ENCODE peak calls at places on chromosomes 13 and 19, in five cellular contexts. U is right cardiac atrium, K is A549, V is pancreas, T is lower lobe of right lung. A is an unnamed sample.

GRCh38 chr13:50831510-50831909 is 12.0 kb downstream of the DLEU7 start:
- ATAC-seq in U (no peak), K (no peak), V (no peak), T (no peak), A (no peak)

GRCh38 chr19:32627714-32628253 is 46.8 kb downstream of the PDCD5 start:
- ATAC-seq in T (no peak), V (no peak), U (peak; percentile 61), K (peak; percentile 17), A (no peak)

GRCh38 chr13:107650081-107650701 is 565.1 kb downstream of the LIG4 start:
- ATAC-seq in K (no peak), T (peak; percentile 65), U (peak; percentile 70), V (peak; percentile 83), A (no peak)

GRCh38 chr19:48490980-48491792 is 20.4 kb downstream of the LMTK3 start:
- ATAC-seq in T (no peak), U (no peak), V (no peak), K (peak; percentile 10), A (no peak)

GRCh38 chr13:95652244-95652764 is 7.8 kb upstream of the DZIP1 start:
- ATAC-seq in V (peak; percentile 84), K (no peak), U (no peak), T (no peak), A (no peak)

GRCh38 chr19:5983367-5983955 is 5.5 kb upstream of the RANBP3 start:
- ATAC-seq in T (no peak), V (no peak), U (no peak), K (no peak), A (no peak)

GRCh38 chr13:25803626-25804025 is 248.2 kb downstream of the SHISA2 start:
- ATAC-seq in V (no peak), U (no peak), T (peak; percentile 83), K (no peak), A (no peak)

GRCh38 chr13:45337803-45338202 is 3.2 kb downstream of the TPT1 start:
- ATAC-seq in U (no peak), K (no peak), T (no peak), V (no peak), A (no peak)

GRCh38 chr13:95564091-95564490 is 11.6 kb downstream of the CLDN10 start:
- ATAC-seq in T (no peak), V (no peak), K (peak; percentile 71), U (no peak), A (no peak)

GRCh38 chr19:35718345-35719041 is 690 bp downstream of the KMT2B start:
- ATAC-seq in V (no peak), U (no peak), T (no peak), K (peak; percentile 1), A (no peak)

GRCh38 chr13:27789153-27789494 is 3.2 kb upstream of the GSX1 start:
- ATAC-seq in T (no peak), U (no peak), V (no peak), K (no peak), A (no peak)

GRCh38 chr19:30752201-30752600 is 380.0 kb downstream of the ZNF536 start:
- ATAC-seq in T (no peak), V (no peak), U (no peak), K (no peak), A (no peak)

GRCh38 chr13:93227280-93227905 is 786 bp downstream of the GPC6 start:
- ATAC-seq in V (peak; percentile 62), T (peak; percentile 54), K (peak; percentile 59), U (peak; percentile 33), A (no peak)

GRCh38 chr13:36783883-36784282 is 35.1 kb upstream of the RFXAP start:
- ATAC-seq in K (no peak), U (no peak), T (no peak), V (no peak), A (no peak)

GRCh38 chr13:46639033-46639981 is 86.3 kb downstream of the LRCH1 start:
- ATAC-seq in T (no peak), V (no peak), K (no peak), U (no peak), A (no peak)

GRCh38 chr19:5691930-5692784 is 2.1 kb downstream of the RPL36 start:
- ATAC-seq in V (no peak), K (peak; percentile 3), T (no peak), U (no peak), A (no peak)

GRCh38 chr19:55348317-55349034 is 6.0 kb downstream of the COX6B2 start:
- ATAC-seq in T (peak; percentile 35), V (no peak), U (no peak), K (no peak), A (no peak)

GRCh38 chr13:20448470-20448869 is 77.2 kb downstream of the CRYL1 start:
- ATAC-seq in T (no peak), U (no peak), V (no peak), K (no peak), A (no peak)

GRCh38 chr13:29573190-29573589 is 22.3 kb downstream of the SLC7A1 start:
- ATAC-seq in K (peak; percentile 20), U (peak; percentile 55), V (peak; percentile 69), T (peak; percentile 54), A (peak; percentile 63)

GRCh38 chr13:40377783-40378182 is 288.7 kb downstream of the FOXO1 start:
- ATAC-seq in V (no peak), T (no peak), U (peak; percentile 37), K (no peak), A (no peak)

GRCh38 chr19:12521996-12522395 is 29.3 kb downstream of the ZNF564 start:
- ATAC-seq in K (no peak), U (no peak), T (no peak), V (no peak), A (no peak)

GRCh38 chr13:51624695-51625345 is 40.6 kb downstream of the WDFY2 start:
- ATAC-seq in K (no peak), V (no peak), T (no peak), U (no peak), A (no peak)

GRCh38 chr19:13299838-13300237 is 149.6 kb downstream of the IER2 start:
- ATAC-seq in U (no peak), K (no peak), V (peak; percentile 42), T (no peak), A (no peak)

GRCh38 chr13:105107781-105108180 is 1427.7 kb downstream of the EFNB2 start:
- ATAC-seq in T (no peak), V (no peak), U (no peak), K (no peak), A (no peak)

GRCh38 chr19:35174226-35174625 is 19.7 kb downstream of the FXYD5 start:
- ATAC-seq in U (no peak), T (no peak), V (no peak), K (no peak), A (no peak)

GRCh38 chr19:53646144-53646543 is 14.3 kb downstream of the DPRX start:
- ATAC-seq in V (no peak), T (no peak), U (no peak), K (no peak), A (no peak)

GRCh38 chr13:111844682-111845081 is 222.3 kb upstream of the SOX1 start:
- ATAC-seq in U (no peak), V (no peak), T (no peak), K (no peak), A (no peak)

GRCh38 chr19:608155-609000 is 18.7 kb downstream of the HCN2 start:
- ATAC-seq in K (peak; percentile 27), T (peak; percentile 3), V (no peak), U (peak; percentile 14), A (peak; percentile 18)

GRCh38 chr19:610071-610800 is 20.6 kb downstream of the HCN2 start:
- ATAC-seq in K (no peak), U (peak; percentile 52), T (peak; percentile 13), V (peak; percentile 24), A (peak; percentile 10)

GRCh38 chr19:604355-604754 is 14.7 kb downstream of the HCN2 start:
- ATAC-seq in T (peak; percentile 20), K (no peak), U (no peak), V (no peak), A (no peak)

GRCh38 chr19:609001-609340 is 19.3 kb downstream of the HCN2 start:
- ATAC-seq in T (peak; percentile 40), V (peak; percentile 27), K (peak; percentile 26), U (peak; percentile 61), A (no peak)

DNA sequence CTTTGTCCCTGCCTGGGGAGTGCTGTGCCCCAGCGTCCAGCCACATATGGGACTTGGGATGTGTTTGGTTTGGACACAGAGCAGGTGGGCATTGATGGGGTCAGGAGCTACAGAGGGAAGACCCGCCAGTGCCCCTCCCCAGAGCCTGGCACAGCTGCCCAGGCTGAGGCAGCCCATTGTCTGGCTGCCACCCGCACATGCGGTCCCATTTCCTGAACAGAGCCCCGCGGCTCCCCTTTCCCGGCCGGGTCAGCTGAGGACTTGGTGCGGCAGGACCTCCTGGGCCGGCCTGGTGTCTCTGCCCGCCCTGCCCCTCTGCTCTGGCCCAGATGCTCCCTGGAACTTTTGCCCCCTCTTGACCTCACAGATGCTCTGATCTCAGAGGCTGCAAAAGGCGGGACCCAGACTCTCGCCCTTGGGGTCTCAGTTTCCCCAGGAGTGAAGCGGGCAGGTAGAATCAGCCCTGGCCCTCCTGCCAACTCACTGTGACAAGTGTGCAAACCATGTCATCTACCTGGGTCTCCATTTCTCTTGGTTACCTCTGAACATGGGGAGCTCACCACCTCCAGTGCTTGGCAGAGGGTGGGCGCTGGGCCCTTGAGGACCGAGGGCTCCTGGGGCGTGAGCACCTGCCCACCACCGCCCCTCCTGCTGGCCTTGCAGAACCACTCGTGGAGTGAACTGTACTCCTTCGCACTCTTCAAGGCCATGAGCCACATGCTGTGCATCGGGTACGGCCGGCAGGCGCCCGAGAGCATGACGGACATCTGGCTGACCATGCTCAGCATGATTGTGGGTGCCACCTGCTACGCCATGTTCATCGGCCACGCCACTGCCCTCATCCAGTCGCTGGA is 17.8 kb downstream of the HCN2 start:
- ATAC-seq in V (no peak), U (no peak), T (no peak), K (no peak), A (no peak)
- H3K27ac ChIP-seq in V (no peak overlapping the region), U (no peak overlapping the region), T (no peak overlapping the region), K (peak overlapping the region; percentile 86), A (no peak overlapping the region)

GRCh38 chr13:113109151-113110047 is 3.8 kb downstream of the F7 start:
- ATAC-seq in U (peak; percentile 41), T (peak; percentile 9), V (peak; percentile 24), K (no peak), A (no peak)
- H3K4me3 ChIP-seq in U (no peak overlapping the region), T (peak overlapping the region; percentile 56), V (no peak overlapping the region), K (no peak overlapping the region), A (no peak overlapping the region)

DNA sequence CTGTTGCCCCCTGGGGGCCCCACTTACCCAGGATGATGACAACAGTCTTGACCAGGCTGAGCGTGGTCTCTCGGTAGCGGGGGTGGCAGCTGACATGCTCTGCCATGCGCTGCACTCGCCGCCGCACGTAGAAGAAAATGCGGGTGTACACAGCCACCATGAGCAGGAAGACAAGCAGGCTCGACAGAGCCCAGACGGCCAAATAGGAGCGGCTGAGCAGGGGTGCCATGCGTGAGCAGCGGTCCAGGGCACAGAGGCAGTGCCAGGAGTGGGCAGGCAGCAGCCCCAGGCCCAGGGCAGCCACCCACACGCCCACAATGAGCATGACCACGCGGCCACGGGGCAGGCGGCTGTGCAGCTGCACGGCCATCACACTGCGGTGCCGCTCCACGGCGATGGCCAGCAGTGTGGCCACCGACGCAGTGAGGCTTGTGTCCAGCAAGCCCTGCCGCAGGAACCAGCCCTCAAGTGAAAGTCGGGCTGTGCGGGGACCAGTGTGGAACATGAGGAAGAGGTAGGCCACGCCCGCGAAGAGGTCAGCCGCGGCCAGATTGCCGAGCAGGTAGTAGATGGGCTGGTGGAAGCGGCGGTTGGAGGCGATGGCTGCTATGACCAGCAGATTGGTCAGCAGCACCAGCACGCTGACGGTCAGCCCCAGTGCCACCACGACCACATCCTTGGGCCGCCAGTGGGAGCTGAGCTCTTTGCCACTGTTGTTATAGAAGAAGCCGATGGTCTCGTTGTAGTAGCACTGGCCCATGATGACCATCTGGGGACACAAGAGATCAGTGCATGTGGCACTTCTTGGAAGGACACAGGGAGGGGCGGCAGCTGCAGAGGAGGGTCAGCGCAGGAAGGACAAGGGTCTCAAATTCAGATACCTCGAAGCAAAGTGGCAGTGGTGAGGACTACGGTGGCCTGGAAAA is 1.2 kb downstream of the LPAR2 start:
- ATAC-seq in K (no peak), T (no peak), V (no peak), U (no peak), A (no peak)
- H3K27ac ChIP-seq in K (no peak overlapping the region), T (no peak overlapping the region), V (no peak overlapping the region), U (no peak overlapping the region), A (no peak overlapping the region)

GRCh38 chr13:48431987-48432615 is 19.2 kb upstream of the LPAR6 start:
- ATAC-seq in U (no peak), V (no peak), K (no peak), T (no peak), A (no peak)
- H3K4me3 ChIP-seq in U (no peak overlapping the region), V (no peak overlapping the region), K (no peak overlapping the region), T (no peak overlapping the region), A (no peak overlapping the region)